ENCODE peak calls at places on chromosome 7, in six cellular contexts. Z is GM23338, B is GM12865, I is fibroblast of lung, J is choroid plexus epithelial cell, H is mucosa of descending colon. D is an unnamed sample.

GRCh38 chr7:107837145-107837512 is 34.1 kb upstream of the SLC26A3 start:
- DNase-seq in Z (no peak), B (no peak), I (no peak), J (no peak), H (no peak), D (no peak)

GRCh38 chr7:1668932-1669485 is 1.1 kb upstream of the ELFN1 start:
- DNase-seq in Z (peak), B (no peak), I (peak), J (no peak), H (no peak), D (peak)

GRCh38 chr7:4132221-4132620 is 549.9 kb upstream of the FOXK1 start:
- DNase-seq in Z (no peak), B (no peak), I (no peak), J (no peak), H (no peak), D (no peak)

GRCh38 chr7:74082770-74083116 is 861 bp upstream of the LIMK1 start:
- DNase-seq in Z (no peak), B (no peak), I (no peak), J (no peak), H (no peak), D (no peak)

GRCh38 chr7:95472521-95473160 is 13.1 kb upstream of the ASB4 start:
- DNase-seq in Z (no peak), B (no peak), I (peak), J (peak), H (no peak), D (peak)

GRCh38 chr7:42227931-42228591 is 8.9 kb downstream of the GLI3 start:
- DNase-seq in Z (peak), B (no peak), I (peak), J (peak), H (no peak), D (peak)

GRCh38 chr7:143728333-143728862 is 29.1 kb downstream of the CTAGE6 start:
- DNase-seq in Z (no peak), B (no peak), I (no peak), J (no peak), H (no peak), D (no peak)

GRCh38 chr7:1555813-1556540 is at the start of gene TMEM184A:
- DNase-seq in Z (peak), B (peak), I (no peak), J (no peak), H (peak), D (peak)

GRCh38 chr7:151736403-151736909 is 140.5 kb downstream of the PRKAG2 start:
- DNase-seq in Z (peak), B (no peak), I (peak), J (peak), H (peak), D (peak)

GRCh38 chr7:151738925-151739324 is 138.0 kb downstream of the PRKAG2 start:
- DNase-seq in Z (no peak), B (no peak), I (no peak), J (no peak), H (peak), D (no peak)

GRCh38 chr7:151732834-151733585 is 143.9 kb downstream of the PRKAG2 start:
- DNase-seq in Z (no peak), B (no peak), I (peak), J (no peak), H (peak), D (peak)

GRCh38 chr7:151735186-151735853 is 141.6 kb downstream of the PRKAG2 start:
- DNase-seq in Z (peak), B (no peak), I (no peak), J (no peak), H (no peak), D (no peak)

DNA sequence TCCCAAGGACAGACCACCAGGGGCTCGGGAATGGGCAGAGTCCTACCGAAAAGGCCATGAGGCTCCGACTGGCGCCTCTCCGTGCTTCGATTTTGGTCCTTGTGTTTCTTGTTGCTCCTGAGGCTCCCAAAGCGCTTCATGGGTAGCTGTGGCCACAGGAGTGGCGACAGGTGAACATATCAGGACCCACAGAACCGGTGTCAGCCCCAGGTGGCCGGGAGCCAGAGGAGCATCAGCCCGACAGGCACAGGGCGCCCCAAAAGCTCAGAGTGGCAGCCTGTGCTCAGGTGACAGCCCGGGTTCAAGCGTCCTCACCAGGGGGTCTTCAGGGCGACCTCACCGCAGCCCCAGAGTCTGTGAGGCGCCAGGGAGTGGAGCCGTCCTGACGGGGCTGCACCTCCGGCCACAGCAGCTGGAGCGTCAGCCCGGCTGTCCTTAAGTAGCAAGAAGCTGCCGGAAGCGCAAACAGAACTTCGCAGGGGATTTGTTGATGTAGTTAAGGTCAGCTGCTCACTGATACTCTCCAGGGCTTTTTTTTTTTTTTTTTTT is 141.0 kb downstream of the PRKAG2 start:
- DNase-seq in Z (peak), B (no peak), I (no peak), J (no peak), H (peak), D (no peak)
- H3K4me3 ChIP-seq in Z (no peak), B (no peak), I (peak), J (peak), H (no peak), D (no peak)

DNA sequence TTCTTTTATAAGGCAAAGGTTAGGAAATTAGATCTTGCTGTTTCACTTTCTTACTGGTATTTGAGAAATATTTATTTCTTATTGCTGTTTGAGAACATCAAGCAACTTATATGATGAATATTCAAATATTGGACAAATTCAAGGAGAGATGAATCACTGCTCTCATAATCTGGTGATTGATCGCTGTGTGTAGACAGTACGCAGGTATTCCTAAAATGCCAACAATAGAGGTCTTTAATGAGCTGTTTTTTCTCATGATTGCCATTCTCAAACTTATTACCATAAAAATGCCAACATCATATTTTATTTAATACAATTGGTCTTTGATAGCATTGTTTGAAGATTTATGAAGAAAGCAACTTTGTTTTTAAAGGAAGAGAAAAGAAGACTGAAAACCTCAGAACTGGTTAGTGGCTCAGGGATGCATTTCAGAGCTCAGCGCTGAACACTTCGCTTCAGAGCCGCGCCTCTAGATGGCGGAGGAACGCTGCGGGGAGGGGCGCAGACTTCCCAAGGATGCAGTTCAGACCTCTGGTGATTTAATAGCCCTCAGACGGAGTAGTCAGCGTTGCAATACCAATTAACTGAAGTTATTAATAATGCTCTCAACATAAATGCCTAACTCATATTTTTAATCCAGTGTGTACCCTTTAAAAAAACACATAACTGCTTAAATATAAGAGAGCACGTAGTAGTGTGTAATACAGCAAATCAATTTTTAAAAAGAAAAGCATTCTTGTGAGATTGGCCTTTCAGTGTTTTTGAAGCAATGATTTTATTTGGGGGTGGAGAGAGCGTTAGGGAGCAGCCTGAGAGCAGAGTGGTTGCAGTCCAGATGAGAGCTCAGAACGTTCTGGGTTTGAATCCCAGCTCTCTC is 38.5 kb upstream of the STEAP4 start:
- DNase-seq in Z (peak), B (peak), I (peak), J (peak), H (peak), D (peak)
- TF ChIP-seq CTCF in Z (peak), B (peak), I (peak), J (peak), H (no peak), D (peak)

DNA sequence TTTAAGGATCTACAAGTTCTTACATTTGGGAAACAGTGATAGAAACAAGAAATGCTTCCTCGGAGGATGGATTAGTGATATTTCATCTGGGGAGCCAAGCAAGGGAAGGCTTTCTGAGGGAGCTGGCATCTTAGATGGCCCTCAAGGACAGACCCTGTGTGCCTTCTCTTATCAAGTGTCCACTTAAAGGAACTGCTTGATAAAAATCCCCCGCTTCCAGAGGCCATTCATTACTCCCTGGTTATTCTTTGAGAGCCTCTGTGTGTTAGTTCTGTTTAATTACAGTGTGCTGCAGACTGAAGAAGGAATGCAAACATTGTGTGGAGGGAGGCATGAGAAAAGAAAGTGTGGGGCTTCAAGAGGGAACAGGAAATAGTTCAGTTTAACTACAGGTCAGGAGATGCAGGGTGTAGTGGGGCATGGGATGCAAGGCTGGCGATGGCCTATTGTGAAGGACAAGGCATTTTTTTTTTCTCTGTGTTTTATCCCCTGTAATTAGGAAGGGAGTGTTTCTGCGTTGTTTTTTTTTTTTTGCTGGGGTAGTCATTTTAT is 145.4 kb downstream of the SNX10 start:
- DNase-seq in Z (no peak), B (no peak), I (no peak), J (no peak), H (no peak), D (no peak)
- H3K4me3 ChIP-seq in Z (no peak), B (no peak), I (no peak), J (no peak), H (no peak), D (no peak)

GRCh38 chr7:23863209-23863798 is 153.3 kb downstream of the STK31 start:
- DNase-seq in Z (peak), B (peak), I (peak), J (peak), H (no peak), D (peak)
- TF ChIP-seq CTCF in Z (peak), B (peak), I (peak), J (peak), H (no peak), D (peak)

GRCh38 chr7:28417321-28417940 is 5.1 kb downstream of the CREB5 start:
- DNase-seq in Z (no peak), B (no peak), I (no peak), J (no peak), H (no peak), D (no peak)

GRCh38 chr7:28419717-28420116 is 7.4 kb downstream of the CREB5 start:
- DNase-seq in Z (no peak), B (no peak), I (peak), J (peak), H (no peak), D (peak)

GRCh38 chr7:28423919-28424514 is 11.7 kb downstream of the CREB5 start:
- DNase-seq in Z (no peak), B (no peak), I (no peak), J (no peak), H (no peak), D (no peak)

GRCh38 chr7:28418311-28418710 is 6.0 kb downstream of the CREB5 start:
- DNase-seq in Z (no peak), B (no peak), I (peak), J (no peak), H (no peak), D (no peak)

DNA sequence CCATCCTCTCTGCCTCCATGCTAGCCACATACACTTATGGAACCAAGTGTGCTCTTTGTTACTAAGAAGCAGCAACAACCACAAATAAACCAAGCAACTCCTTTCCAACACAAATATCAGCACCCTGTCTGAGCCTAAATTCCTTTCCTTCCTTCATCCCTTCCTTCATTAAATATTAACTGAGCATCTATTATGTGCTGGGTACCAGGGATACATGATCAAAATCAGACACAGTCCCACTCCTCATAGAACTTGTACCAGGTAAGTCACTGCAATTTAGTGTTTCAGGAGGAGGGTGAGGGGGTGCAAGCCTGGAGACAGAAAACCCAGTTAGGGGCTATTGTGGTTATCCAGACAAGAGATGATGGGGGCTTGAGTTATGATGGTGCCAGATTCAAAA is 10.8 kb downstream of the CREB5 start:
- DNase-seq in Z (no peak), B (no peak), I (no peak), J (no peak), H (no peak), D (no peak)
- H3K4me3 ChIP-seq in Z (no peak), B (no peak), I (no peak), J (no peak), H (no peak), D (no peak)

GRCh38 chr7:149797771-149798170 is 24.4 kb upstream of the ZNF467 start:
- DNase-seq in Z (no peak), B (no peak), I (no peak), J (no peak), H (no peak), D (no peak)

GRCh38 chr7:149793261-149793660 is 19.9 kb upstream of the ZNF467 start:
- DNase-seq in Z (no peak), B (no peak), I (no peak), J (no peak), H (no peak), D (no peak)

GRCh38 chr7:149794665-149795064 is 21.3 kb upstream of the ZNF467 start:
- DNase-seq in Z (no peak), B (no peak), I (no peak), J (no peak), H (no peak), D (no peak)

GRCh38 chr7:149795126-149795525 is 21.7 kb upstream of the ZNF467 start:
- DNase-seq in Z (no peak), B (no peak), I (no peak), J (no peak), H (no peak), D (no peak)

DNA sequence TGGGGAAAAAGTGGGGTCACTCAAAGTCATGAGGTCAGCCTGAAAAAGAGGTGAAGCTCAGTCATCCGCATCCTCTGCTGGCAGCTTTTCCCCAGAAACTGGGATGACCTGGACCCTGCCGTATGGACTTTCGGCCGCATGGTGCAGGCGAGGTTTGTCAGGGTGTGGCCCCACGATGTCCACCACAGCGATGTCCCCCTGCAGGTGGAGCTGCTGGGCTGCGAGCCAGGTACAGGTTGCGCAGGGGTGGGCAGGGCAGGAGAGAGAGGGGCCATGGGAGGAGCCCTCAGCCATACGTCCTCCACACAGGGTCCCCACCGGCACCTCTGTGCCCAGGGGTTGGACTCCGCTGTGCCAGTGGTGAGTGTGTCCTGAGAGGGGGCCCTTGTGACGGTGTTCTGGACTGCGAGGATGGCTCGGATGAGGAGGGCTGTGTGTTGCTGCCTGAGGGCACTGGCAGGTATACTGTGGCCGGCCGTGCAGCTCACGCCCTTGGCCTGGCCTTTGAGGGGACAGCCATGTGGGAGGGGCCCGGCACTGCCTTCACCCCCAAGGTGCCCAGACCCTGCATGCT is 23.0 kb upstream of the ZNF467 start:
- DNase-seq in Z (peak), B (no peak), I (no peak), J (no peak), H (no peak), D (no peak)
- TF ChIP-seq CTCF in Z (peak), B (no peak), I (no peak), J (no peak), H (no peak), D (no peak)

GRCh38 chr7:30911561-30911969 is at the start of gene AQP1:
- DNase-seq in Z (no peak), B (no peak), I (peak), J (peak), H (peak), D (no peak)

GRCh38 chr7:30912986-30913671 is 1.5 kb downstream of the AQP1 start:
- DNase-seq in Z (no peak), B (no peak), I (no peak), J (no peak), H (no peak), D (no peak)

GRCh38 chr7:30911133-30911532 is 520 bp upstream of the AQP1 start:
- DNase-seq in Z (no peak), B (no peak), I (no peak), J (no peak), H (peak), D (no peak)

GRCh38 chr7:30912454-30912985 is 867 bp downstream of the AQP1 start:
- DNase-seq in Z (no peak), B (no peak), I (no peak), J (no peak), H (no peak), D (no peak)

DNA sequence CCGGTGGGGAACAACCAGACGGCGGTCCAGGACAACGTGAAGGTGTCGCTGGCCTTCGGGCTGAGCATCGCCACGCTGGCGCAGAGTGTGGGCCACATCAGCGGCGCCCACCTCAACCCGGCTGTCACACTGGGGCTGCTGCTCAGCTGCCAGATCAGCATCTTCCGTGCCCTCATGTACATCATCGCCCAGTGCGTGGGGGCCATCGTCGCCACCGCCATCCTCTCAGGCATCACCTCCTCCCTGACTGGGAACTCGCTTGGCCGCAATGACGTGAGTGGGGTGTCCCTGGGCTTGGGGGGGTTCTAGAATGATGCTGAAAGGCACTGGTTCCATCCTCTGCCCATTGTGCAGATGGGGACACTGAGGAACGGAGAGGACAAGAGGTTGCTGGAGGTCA is 368 bp downstream of the AQP1 start:
- DNase-seq in Z (no peak), B (no peak), I (no peak), J (no peak), H (peak), D (no peak)
- H3K4me3 ChIP-seq in Z (no peak), B (no peak), I (no peak), J (no peak), H (peak), D (no peak)

D was measured in epithelial cell of esophagus.